ENCODE peak calls at places on chromosomes 12 and 14, in four cellular contexts. B is AG04450, Y is body of pancreas, J is sigmoid colon. V is an unnamed sample.

GRCh38 chr12:106954462-106955376 is 988 bp upstream of the TMEM263 start:
- DNase-seq in B (no peak), J (peak; percentile 78), Y (peak; percentile 40), V (peak; percentile 12)

GRCh38 chr14:78222746-78223145 is 52.6 kb downstream of the NRXN3 start:
- DNase-seq in B (no peak), Y (no peak), J (no peak), V (no peak)

GRCh38 chr14:62532186-62532585 is 513.1 kb downstream of the KCNH5 start:
- DNase-seq in Y (no peak), J (no peak), B (no peak), V (no peak)

GRCh38 chr12:116377194-116377735 is 99.8 kb upstream of the MED13L start:
- DNase-seq in Y (no peak), B (no peak), J (no peak), V (no peak)

GRCh38 chr12:113048716-113049127 is 7.8 kb upstream of the DTX1 start:
- DNase-seq in J (no peak), B (peak; percentile 27), Y (peak; percentile 67), V (peak; percentile 76)

GRCh38 chr14:94564381-94564780 is 3.1 kb downstream of the SERPINA4 start:
- DNase-seq in J (no peak), Y (no peak), B (no peak), V (no peak)

GRCh38 chr12:87082756-87083155 is 826.6 kb upstream of the MGAT4C start:
- DNase-seq in J (no peak), B (no peak), Y (no peak), V (no peak)

GRCh38 chr12:2251485-2252179 is 198.8 kb downstream of the CACNA1C start:
- DNase-seq in B (no peak), Y (no peak), J (no peak), V (no peak)

GRCh38 chr12:105084251-105085250 is at the start of gene ALDH1L2:
- DNase-seq in Y (peak; percentile 95), J (peak; percentile 93), B (peak; percentile 72), V (peak; percentile 48)

GRCh38 chr12:84554199-84554723 is 358.3 kb downstream of the SLC6A15 start:
- DNase-seq in Y (no peak), J (no peak), B (no peak), V (no peak)

GRCh38 chr12:122080149-122081107 is 1.9 kb downstream of the MLXIP start:
- DNase-seq in B (peak; percentile 81), Y (peak; percentile 66), J (peak; percentile 93), V (peak; percentile 54)

GRCh38 chr12:106098691-106099200 is 40.0 kb downstream of the NUAK1 start:
- DNase-seq in Y (no peak), B (no peak), J (no peak), V (no peak)

GRCh38 chr14:77508249-77508648 is 9.6 kb upstream of the ISM2 start:
- DNase-seq in Y (no peak), B (peak; percentile 16), J (no peak), V (no peak)

GRCh38 chr12:3632256-3633240 is 120.4 kb downstream of the CRACR2A start:
- DNase-seq in J (no peak), B (no peak), Y (no peak), V (peak; percentile 80)

GRCh38 chr12:57698414-57698813 is 4.5 kb downstream of the OS9 start:
- DNase-seq in J (no peak), Y (no peak), B (no peak), V (no peak)

GRCh38 chr12:75366629-75367028 is 24.3 kb upstream of the GLIPR1L2 start:
- DNase-seq in B (no peak), Y (no peak), J (no peak), V (no peak)

GRCh38 chr14:39432619-39433451 is 602 bp upstream of the FBXO33 start:
- DNase-seq in J (peak; percentile 97), B (no peak), Y (peak; percentile 95), V (peak; percentile 95)

GRCh38 chr12:26833692-26834168 is 736 bp upstream of the ITPR2 start:
- DNase-seq in B (no peak), Y (peak; percentile 67), J (peak; percentile 73), V (peak; percentile 90)

GRCh38 chr14:67221248-67221981 is 19.8 kb upstream of the PALS1 start:
- DNase-seq in Y (no peak), J (no peak), B (peak; percentile 46), V (no peak)

GRCh38 chr14:55438066-55438683 is 2.2 kb downstream of the TBPL2 start:
- DNase-seq in J (no peak), Y (peak; percentile 31), B (peak; percentile 27), V (peak; percentile 33)

GRCh38 chr12:63867026-63867425 is 22.5 kb downstream of the SRGAP1 start:
- DNase-seq in B (no peak), Y (no peak), J (no peak), V (no peak)

GRCh38 chr14:98345186-98345585 is 926.8 kb downstream of the BCL11B start:
- DNase-seq in Y (no peak), J (no peak), B (no peak), V (no peak)

GRCh38 chr12:106767954-106768501 is 6.5 kb upstream of the RIC8B start:
- DNase-seq in Y (peak; percentile 66), B (no peak), J (no peak), V (no peak)

GRCh38 chr12:84131076-84131475 is 781.5 kb downstream of the SLC6A15 start:
- DNase-seq in Y (no peak), B (peak; percentile 50), J (no peak), V (no peak)

GRCh38 chr12:50936821-50937220 is 15.5 kb upstream of the HIGD1C start:
- DNase-seq in Y (no peak), J (no peak), B (no peak), V (no peak)

GRCh38 chr14:36134026-36134425 is 42.5 kb downstream of the PTCSC3 start:
- DNase-seq in J (no peak), Y (no peak), B (no peak), V (no peak)

GRCh38 chr14:30299915-30300314 is 259.0 kb upstream of the G2E3 start:
- DNase-seq in Y (no peak), B (no peak), J (no peak), V (no peak)

GRCh38 chr12:128245890-128246289 is 21.1 kb upstream of the TMEM132C start:
- DNase-seq in J (no peak), B (no peak), Y (no peak), V (peak; percentile 91)

GRCh38 chr14:77133718-77134338 is 7.8 kb downstream of the ZDHHC22 start:
- DNase-seq in J (no peak), Y (peak; percentile 59), B (peak; percentile 11), V (no peak)

GRCh38 chr12:131511391-131511802 is 199.5 kb upstream of the SFSWAP start:
- DNase-seq in B (no peak), J (no peak), Y (no peak), V (no peak)

GRCh38 chr14:78897443-78897842 is 727.3 kb downstream of the NRXN3 start:
- DNase-seq in Y (no peak), B (no peak), J (no peak), V (no peak)

GRCh38 chr14:36509056-36509917 is 10.7 kb downstream of the NKX2-1 start:
- DNase-seq in Y (no peak), B (no peak), J (no peak), V (no peak)

GRCh38 chr12:48677782-48678181 is 4.3 kb downstream of the KANSL2 start:
- DNase-seq in J (no peak), B (no peak), Y (no peak), V (no peak)

GRCh38 chr12:48680861-48681260 is 1.2 kb downstream of the KANSL2 start:
- DNase-seq in Y (no peak), J (no peak), B (no peak), V (no peak)

GRCh38 chr12:48681738-48682532 is at the start of gene KANSL2:
- DNase-seq in J (peak; percentile 100), B (peak; percentile 94), Y (peak; percentile 98), V (peak; percentile 99)

GRCh38 chr12:48681416-48681737 is 661 bp downstream of the KANSL2 start:
- DNase-seq in Y (no peak), J (no peak), B (no peak), V (no peak)

DNA sequence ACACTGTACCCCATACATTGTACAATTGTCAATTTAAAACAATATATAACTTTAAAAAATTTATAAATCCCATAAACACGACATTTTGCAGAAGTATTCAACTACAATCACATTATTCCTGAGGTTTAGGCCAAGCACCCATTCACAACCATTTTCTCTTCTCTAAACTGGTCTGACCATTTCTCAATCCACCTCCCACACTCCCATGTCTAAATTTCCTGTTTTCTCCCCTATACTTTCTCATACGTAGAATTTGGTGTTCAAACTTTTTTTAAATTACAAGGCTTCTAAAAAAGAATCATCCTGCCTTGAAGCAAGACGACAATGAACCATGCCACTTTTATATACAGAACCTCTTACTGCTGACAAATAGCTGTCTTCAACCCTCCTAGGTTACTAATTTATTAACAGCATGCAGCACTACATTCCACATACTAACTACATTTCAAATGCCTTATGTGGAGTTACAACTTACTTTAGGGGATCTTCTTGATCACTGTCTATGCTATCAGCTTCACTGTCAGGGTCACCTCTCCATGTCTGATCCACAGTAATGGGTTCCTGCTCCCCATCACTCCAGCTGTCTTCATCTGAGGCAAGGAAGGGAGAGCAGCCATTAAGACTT is 3.4 kb downstream of the KANSL2 start:
- DNase-seq in Y (no peak), B (no peak), J (no peak), V (no peak)
- H3K27ac ChIP-seq in Y (no peak overlapping the region), B (no peak overlapping the region), J (no peak overlapping the region), V (no peak overlapping the region)

GRCh38 chr12:6932766-6933165 is 5.0 kb downstream of the ATN1 start:
- DNase-seq in J (no peak), Y (no peak), B (no peak), V (no peak)
- H3K27ac ChIP-seq in J (peak overlapping the region; percentile 99), Y (no peak overlapping the region), B (no peak overlapping the region), V (no peak overlapping the region)

DNA sequence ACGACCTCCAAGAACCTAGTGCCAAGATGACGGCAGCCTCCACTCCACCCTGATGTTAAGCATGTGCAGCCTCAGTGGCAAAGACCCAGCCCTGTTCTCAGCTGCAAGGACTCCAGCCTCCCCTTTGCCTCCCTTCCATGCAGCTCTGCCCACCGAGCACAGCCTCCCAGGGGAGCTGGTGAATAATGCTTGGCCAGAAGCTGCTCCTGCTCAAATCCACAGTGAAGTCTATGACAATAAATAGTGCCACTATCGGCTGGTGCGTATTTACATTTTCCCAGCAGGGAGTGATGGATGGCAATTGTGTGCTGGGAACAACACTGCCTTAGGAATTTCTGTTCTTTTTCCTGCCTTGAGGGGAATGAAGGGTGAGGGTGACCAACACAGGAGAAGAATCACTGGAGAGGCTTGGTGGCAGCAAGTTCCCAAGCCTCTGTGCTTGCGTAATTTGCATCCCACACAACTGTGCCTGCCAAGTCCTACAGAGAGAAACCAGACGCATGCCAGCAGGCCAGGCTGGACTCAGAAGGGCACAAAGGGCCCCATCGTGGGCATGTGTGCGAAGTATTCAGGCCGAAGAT is 29.9 kb upstream of the TC2N start:
- DNase-seq in Y (peak; percentile 82), B (no peak), J (peak; percentile 91), V (no peak)
- H3K27ac ChIP-seq in Y (peak overlapping the region; percentile 87), B (no peak overlapping the region), J (peak overlapping the region; percentile 81), V (no peak overlapping the region)

GRCh38 chr12:55673638-55674037 is 34.1 kb downstream of the ITGA7 start:
- DNase-seq in Y (no peak), B (no peak), J (peak; percentile 36), V (no peak)
- H3K27ac ChIP-seq in Y (no peak overlapping the region), B (no peak overlapping the region), J (no peak overlapping the region), V (no peak overlapping the region)